ENCODE peak calls at places on chromosomes 7 and 10, in four cellular contexts. One of them, this sample, is unnamed.

GRCh38 chr10:29412452-29413004 is 123.7 kb downstream of the LYZL1 start:
- DNase-seq in cardiac fibroblast: peak; percentile 35
- DNase-seq in body of pancreas: no peak
- DNase-seq in right atrium auricular region: no peak
- DNase-seq in this sample: no peak

GRCh38 chr7:46317256-46317655 is 396.2 kb upstream of the IGFBP3 start:
- DNase-seq in body of pancreas: no peak
- DNase-seq in cardiac fibroblast: peak; percentile 38
- DNase-seq in right atrium auricular region: no peak
- DNase-seq in this sample: peak; percentile 23

GRCh38 chr7:123819001-123819400 is 26.0 kb upstream of the HYAL4 start:
- DNase-seq in cardiac fibroblast: no peak
- DNase-seq in body of pancreas: no peak
- DNase-seq in right atrium auricular region: no peak
- DNase-seq in this sample: no peak

GRCh38 chr7:91846436-91846835 is 34.1 kb downstream of the MTERF1 start:
- DNase-seq in body of pancreas: no peak
- DNase-seq in cardiac fibroblast: peak; percentile 37
- DNase-seq in right atrium auricular region: no peak
- DNase-seq in this sample: peak; percentile 21

GRCh38 chr7:35623381-35623780 is 71.6 kb downstream of the HERPUD2 start:
- DNase-seq in right atrium auricular region: no peak
- DNase-seq in body of pancreas: no peak
- DNase-seq in cardiac fibroblast: no peak
- DNase-seq in this sample: no peak

GRCh38 chr7:102916426-102916825 is 3.6 kb downstream of the LRRC17 start:
- DNase-seq in body of pancreas: no peak
- DNase-seq in right atrium auricular region: no peak
- DNase-seq in cardiac fibroblast: peak; percentile 91
- DNase-seq in this sample: no peak

GRCh38 chr7:155795401-155795800 is 16.9 kb downstream of the SHH start:
- DNase-seq in body of pancreas: no peak
- DNase-seq in right atrium auricular region: no peak
- DNase-seq in cardiac fibroblast: no peak
- DNase-seq in this sample: no peak

GRCh38 chr7:47581821-47582747 is at the start of gene TNS3:
- DNase-seq in right atrium auricular region: no peak
- DNase-seq in body of pancreas: peak; percentile 73
- DNase-seq in cardiac fibroblast: peak; percentile 44
- DNase-seq in this sample: no peak

GRCh38 chr7:55177068-55177530 is 158.3 kb downstream of the EGFR start:
- DNase-seq in cardiac fibroblast: no peak
- DNase-seq in body of pancreas: no peak
- DNase-seq in right atrium auricular region: no peak
- DNase-seq in this sample: no peak

GRCh38 chr10:113027574-113028392 is 77.7 kb downstream of the TCF7L2 start:
- DNase-seq in cardiac fibroblast: no peak
- DNase-seq in body of pancreas: no peak
- DNase-seq in right atrium auricular region: no peak
- DNase-seq in this sample: no peak

GRCh38 chr10:126686732-126687693 is 16.5 kb upstream of the C10orf90 start:
- DNase-seq in cardiac fibroblast: no peak
- DNase-seq in right atrium auricular region: no peak
- DNase-seq in body of pancreas: no peak
- DNase-seq in this sample: no peak

GRCh38 chr7:21617916-21618390 is 75.1 kb downstream of the DNAH11 start:
- DNase-seq in right atrium auricular region: peak; percentile 85
- DNase-seq in body of pancreas: peak; percentile 42
- DNase-seq in cardiac fibroblast: peak; percentile 95
- DNase-seq in this sample: no peak

GRCh38 chr10:10830316-10831061 is 187.2 kb upstream of the CELF2 start:
- DNase-seq in cardiac fibroblast: peak; percentile 98
- DNase-seq in body of pancreas: no peak
- DNase-seq in right atrium auricular region: no peak
- DNase-seq in this sample: peak; percentile 59

GRCh38 chr10:92972066-92972870 is 88.3 kb upstream of the CYP26C1 start:
- DNase-seq in cardiac fibroblast: peak; percentile 91
- DNase-seq in body of pancreas: no peak
- DNase-seq in right atrium auricular region: no peak
- DNase-seq in this sample: peak; percentile 71

GRCh38 chr7:80603940-80604339 is 34.5 kb upstream of the CD36 start:
- DNase-seq in cardiac fibroblast: no peak
- DNase-seq in right atrium auricular region: no peak
- DNase-seq in body of pancreas: no peak
- DNase-seq in this sample: no peak

GRCh38 chr10:122126763-122127659 is 138.0 kb downstream of the TACC2 start:
- DNase-seq in body of pancreas: no peak
- DNase-seq in cardiac fibroblast: peak; percentile 90
- DNase-seq in right atrium auricular region: no peak
- DNase-seq in this sample: peak; percentile 73

GRCh38 chr10:1404236-1404952 is 332.9 kb downstream of the ADARB2 start:
- DNase-seq in right atrium auricular region: peak; percentile 30
- DNase-seq in body of pancreas: no peak
- DNase-seq in cardiac fibroblast: no peak
- DNase-seq in this sample: no peak

GRCh38 chr7:107995184-107996071 is 7.5 kb downstream of the LAMB1 start:
- DNase-seq in right atrium auricular region: no peak
- DNase-seq in cardiac fibroblast: peak; percentile 96
- DNase-seq in body of pancreas: no peak
- DNase-seq in this sample: no peak

GRCh38 chr10:4144802-4145201 is 359.8 kb upstream of the KLF6 start:
- DNase-seq in body of pancreas: no peak
- DNase-seq in right atrium auricular region: no peak
- DNase-seq in cardiac fibroblast: peak; percentile 13
- DNase-seq in this sample: no peak

GRCh38 chr7:130890176-130891020 is 156.4 kb upstream of the KLF14 start:
- DNase-seq in right atrium auricular region: no peak
- DNase-seq in body of pancreas: no peak
- DNase-seq in cardiac fibroblast: peak; percentile 81
- DNase-seq in this sample: no peak

GRCh38 chr10:71981024-71981867 is 17.1 kb downstream of the CHST3 start:
- DNase-seq in right atrium auricular region: no peak
- DNase-seq in body of pancreas: peak; percentile 33
- DNase-seq in cardiac fibroblast: peak; percentile 37
- DNase-seq in this sample: no peak

GRCh38 chr10:113493943-113494342 is 58.9 kb upstream of the HABP2 start:
- DNase-seq in cardiac fibroblast: no peak
- DNase-seq in body of pancreas: no peak
- DNase-seq in right atrium auricular region: no peak
- DNase-seq in this sample: no peak

GRCh38 chr10:104020020-104020419 is 53.1 kb downstream of the SLK start:
- DNase-seq in cardiac fibroblast: no peak
- DNase-seq in body of pancreas: no peak
- DNase-seq in right atrium auricular region: no peak
- DNase-seq in this sample: no peak

GRCh38 chr7:93115796-93116195 is 2.0 kb downstream of the SAMD9 start:
- DNase-seq in cardiac fibroblast: peak; percentile 77
- DNase-seq in body of pancreas: no peak
- DNase-seq in right atrium auricular region: no peak
- DNase-seq in this sample: no peak

GRCh38 chr10:44966816-44967509 is 7.4 kb downstream of the RASSF4 start:
- DNase-seq in right atrium auricular region: peak; percentile 57
- DNase-seq in cardiac fibroblast: no peak
- DNase-seq in body of pancreas: no peak
- DNase-seq in this sample: no peak

GRCh38 chr10:9848981-9849380 is 1168.7 kb upstream of the CELF2 start:
- DNase-seq in cardiac fibroblast: no peak
- DNase-seq in right atrium auricular region: no peak
- DNase-seq in body of pancreas: no peak
- DNase-seq in this sample: no peak

GRCh38 chr7:25940086-25940906 is 211.7 kb upstream of the NFE2L3 start:
- DNase-seq in right atrium auricular region: no peak
- DNase-seq in body of pancreas: no peak
- DNase-seq in cardiac fibroblast: no peak
- DNase-seq in this sample: no peak

GRCh38 chr10:85919358-85920022 is 447.1 kb downstream of the GRID1 start:
- DNase-seq in body of pancreas: no peak
- DNase-seq in cardiac fibroblast: no peak
- DNase-seq in right atrium auricular region: no peak
- DNase-seq in this sample: no peak

GRCh38 chr10:44883581-44884331 is 27.4 kb upstream of the TMEM72 start:
- DNase-seq in body of pancreas: no peak
- DNase-seq in cardiac fibroblast: no peak
- DNase-seq in right atrium auricular region: no peak
- DNase-seq in this sample: no peak

GRCh38 chr7:20331912-20332317 is 1.2 kb downstream of the ITGB8 start:
- DNase-seq in cardiac fibroblast: no peak
- DNase-seq in right atrium auricular region: no peak
- DNase-seq in body of pancreas: no peak
- DNase-seq in this sample: no peak

GRCh38 chr7:55517191-55517633 is 55.1 kb downstream of the VOPP1 start:
- DNase-seq in cardiac fibroblast: no peak
- DNase-seq in body of pancreas: no peak
- DNase-seq in right atrium auricular region: no peak
- DNase-seq in this sample: no peak

GRCh38 chr10:80413152-80413996 is 5.0 kb downstream of the PRXL2A start:
- DNase-seq in cardiac fibroblast: peak; percentile 61
- DNase-seq in right atrium auricular region: no peak
- DNase-seq in body of pancreas: no peak
- DNase-seq in this sample: peak; percentile 19

GRCh38 chr10:51895209-51895608 is 195.8 kb upstream of the CSTF2T start:
- DNase-seq in cardiac fibroblast: peak; percentile 87
- DNase-seq in body of pancreas: peak; percentile 66
- DNase-seq in right atrium auricular region: peak; percentile 82
- DNase-seq in this sample: peak; percentile 57

GRCh38 chr10:51894752-51895151 is 195.4 kb upstream of the CSTF2T start:
- DNase-seq in right atrium auricular region: no peak
- DNase-seq in cardiac fibroblast: peak; percentile 79
- DNase-seq in body of pancreas: no peak
- DNase-seq in this sample: no peak

GRCh38 chr10:51892313-51892712 is 192.9 kb upstream of the CSTF2T start:
- DNase-seq in right atrium auricular region: no peak
- DNase-seq in body of pancreas: no peak
- DNase-seq in cardiac fibroblast: no peak
- DNase-seq in this sample: no peak

GRCh38 chr10:51896849-51897248 is 197.5 kb upstream of the CSTF2T start:
- DNase-seq in right atrium auricular region: no peak
- DNase-seq in cardiac fibroblast: peak; percentile 76
- DNase-seq in body of pancreas: no peak
- DNase-seq in this sample: peak; percentile 58

GRCh38 chr10:51892965-51893658 is 193.7 kb upstream of the CSTF2T start:
- DNase-seq in right atrium auricular region: no peak
- DNase-seq in body of pancreas: peak; percentile 8
- DNase-seq in cardiac fibroblast: peak; percentile 43
- DNase-seq in this sample: no peak
- TF ChIP-seq CTCF in right atrium auricular region: no peak
- TF ChIP-seq CTCF in body of pancreas: peak; percentile 29
- TF ChIP-seq CTCF in cardiac fibroblast: peak; percentile 39
- TF ChIP-seq CTCF in this sample: no peak

GRCh38 chr7:98647326-98647725 is 30.2 kb downstream of the NPTX2 start:
- DNase-seq in body of pancreas: no peak
- DNase-seq in cardiac fibroblast: no peak
- DNase-seq in right atrium auricular region: no peak
- DNase-seq in this sample: no peak

GRCh38 chr7:98646465-98646864 is 29.4 kb downstream of the NPTX2 start:
- DNase-seq in body of pancreas: no peak
- DNase-seq in cardiac fibroblast: no peak
- DNase-seq in right atrium auricular region: no peak
- DNase-seq in this sample: no peak

GRCh38 chr7:98641646-98642489 is 24.8 kb downstream of the NPTX2 start:
- DNase-seq in cardiac fibroblast: no peak
- DNase-seq in right atrium auricular region: no peak
- DNase-seq in body of pancreas: no peak
- DNase-seq in this sample: no peak

GRCh38 chr7:98640375-98640774 is 23.3 kb downstream of the NPTX2 start:
- DNase-seq in cardiac fibroblast: no peak
- DNase-seq in right atrium auricular region: no peak
- DNase-seq in body of pancreas: no peak
- DNase-seq in this sample: no peak

GRCh38 chr7:98643232-98643985 is 26.3 kb downstream of the NPTX2 start:
- DNase-seq in right atrium auricular region: no peak
- DNase-seq in body of pancreas: no peak
- DNase-seq in cardiac fibroblast: no peak
- DNase-seq in this sample: no peak
- TF ChIP-seq CTCF in right atrium auricular region: no peak
- TF ChIP-seq CTCF in body of pancreas: no peak
- TF ChIP-seq CTCF in cardiac fibroblast: no peak
- TF ChIP-seq CTCF in this sample: no peak

GRCh38 chr7:32062150-32062549 is 8.1 kb downstream of the PDE1C start:
- DNase-seq in cardiac fibroblast: peak; percentile 43
- DNase-seq in right atrium auricular region: no peak
- DNase-seq in body of pancreas: peak; percentile 69
- DNase-seq in this sample: no peak
- TF ChIP-seq CTCF in cardiac fibroblast: peak; percentile 47
- TF ChIP-seq CTCF in right atrium auricular region: no peak
- TF ChIP-seq CTCF in body of pancreas: peak; percentile 43
- TF ChIP-seq CTCF in this sample: peak; percentile 40

DNA sequence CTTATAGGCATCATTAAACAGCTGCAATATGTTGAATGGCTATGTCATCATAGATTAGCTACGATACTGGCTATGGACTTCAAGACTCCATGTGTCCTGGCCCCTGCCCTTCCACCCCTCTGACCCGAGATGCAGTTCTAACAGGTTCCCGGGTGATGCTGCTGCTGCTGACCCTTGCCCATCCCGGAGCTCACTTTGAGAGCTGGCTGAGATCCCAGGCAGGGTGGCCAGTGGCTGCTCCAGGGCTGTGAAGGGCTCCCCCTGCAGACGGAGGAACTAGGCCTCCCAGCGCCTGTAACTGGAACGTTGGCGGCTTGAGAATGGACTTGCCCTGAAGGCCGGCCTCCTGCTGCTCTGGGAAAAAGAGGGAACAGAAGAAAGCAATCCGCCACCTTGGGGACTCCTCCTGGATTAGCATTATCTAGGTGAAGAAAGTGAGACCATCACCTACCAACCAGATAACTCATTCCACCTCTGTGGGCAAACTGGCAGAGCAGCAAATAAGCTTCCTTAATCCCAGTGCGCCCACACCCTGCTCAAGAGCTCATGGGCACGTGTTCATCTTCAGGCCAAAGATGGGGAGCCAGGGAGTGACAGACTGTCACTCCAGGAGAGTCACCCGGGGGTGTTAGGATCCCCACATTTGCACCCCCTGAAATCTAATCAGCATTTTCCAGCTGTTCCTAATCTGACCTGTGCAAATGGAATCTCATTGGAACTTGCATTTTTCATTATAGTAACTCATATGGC is 56.8 kb downstream of the PARP12 start:
- DNase-seq in body of pancreas: no peak
- DNase-seq in cardiac fibroblast: peak; percentile 32
- DNase-seq in right atrium auricular region: no peak
- DNase-seq in this sample: no peak
- TF ChIP-seq CTCF in body of pancreas: no peak
- TF ChIP-seq CTCF in cardiac fibroblast: peak; percentile 52
- TF ChIP-seq CTCF in right atrium auricular region: no peak
- TF ChIP-seq CTCF in this sample: peak; percentile 57

This sample was measured in AG04449.